ENCODE peak calls at places on chromosomes 2 and 18, in four cellular contexts. One of them, this sample, is unnamed.

GRCh38 chr2:23135481-23136100 is 249.4 kb upstream of the KLHL29 start:
- DNase-seq in H1: peak; percentile 43
- DNase-seq in SK-N-SH: no peak
- DNase-seq in HepG2: no peak
- DNase-seq in this sample: no peak

GRCh38 chr2:155842103-155842502 is 490.4 kb downstream of the NR4A2 start:
- DNase-seq in H1: no peak
- DNase-seq in SK-N-SH: no peak
- DNase-seq in HepG2: no peak
- DNase-seq in this sample: no peak

GRCh38 chr18:37160038-37160745 is 331.3 kb downstream of the KIAA1328 start:
- DNase-seq in H1: no peak
- DNase-seq in SK-N-SH: no peak
- DNase-seq in HepG2: peak; percentile 8
- DNase-seq in this sample: no peak

GRCh38 chr2:144370937-144371584 is 148.9 kb downstream of the ZEB2 start:
- DNase-seq in H1: no peak
- DNase-seq in SK-N-SH: no peak
- DNase-seq in HepG2: peak; percentile 40
- DNase-seq in this sample: no peak

GRCh38 chr2:218879881-218880748 is 537 bp upstream of the WNT10A start:
- DNase-seq in H1: peak; percentile 67
- DNase-seq in SK-N-SH: peak; percentile 74
- DNase-seq in HepG2: no peak
- DNase-seq in this sample: no peak

GRCh38 chr2:219178377-219179175 is 501 bp downstream of the RETREG2 start:
- DNase-seq in H1: peak; percentile 64
- DNase-seq in SK-N-SH: peak; percentile 81
- DNase-seq in HepG2: no peak
- DNase-seq in this sample: no peak

GRCh38 chr18:58338961-58339722 is 289.7 kb downstream of the ALPK2 start:
- DNase-seq in H1: peak; percentile 61
- DNase-seq in SK-N-SH: no peak
- DNase-seq in HepG2: no peak
- DNase-seq in this sample: no peak

GRCh38 chr2:176291768-176292393 is 22.6 kb downstream of the MTX2 start:
- DNase-seq in H1: no peak
- DNase-seq in SK-N-SH: no peak
- DNase-seq in HepG2: peak; percentile 25
- DNase-seq in this sample: no peak

GRCh38 chr2:89767581-89768435 is 1076.3 kb downstream of the RPIA start:
- DNase-seq in H1: no peak
- DNase-seq in SK-N-SH: peak; percentile 8
- DNase-seq in HepG2: no peak
- DNase-seq in this sample: no peak

GRCh38 chr18:35024965-35025364 is 16.2 kb upstream of the MAPRE2 start:
- DNase-seq in H1: no peak
- DNase-seq in SK-N-SH: no peak
- DNase-seq in HepG2: peak; percentile 13
- DNase-seq in this sample: no peak

GRCh38 chr18:43533371-43533770 is 256.1 kb upstream of the SYT4 start:
- DNase-seq in H1: no peak
- DNase-seq in SK-N-SH: no peak
- DNase-seq in HepG2: no peak
- DNase-seq in this sample: no peak

GRCh38 chr2:102736607-102737409 is 25.0 kb upstream of the TMEM182 start:
- DNase-seq in H1: peak; percentile 91
- DNase-seq in SK-N-SH: peak; percentile 94
- DNase-seq in HepG2: peak; percentile 80
- DNase-seq in this sample: peak; percentile 69

GRCh38 chr2:235008584-235009044 is 56.8 kb downstream of the SH3BP4 start:
- DNase-seq in H1: no peak
- DNase-seq in SK-N-SH: no peak
- DNase-seq in HepG2: peak; percentile 55
- DNase-seq in this sample: peak; percentile 19

GRCh38 chr2:108916397-108917077 is 72.5 kb downstream of the EDAR start:
- DNase-seq in H1: no peak
- DNase-seq in SK-N-SH: peak; percentile 5
- DNase-seq in HepG2: no peak
- DNase-seq in this sample: no peak

GRCh38 chr2:143939976-143940375 is 579.9 kb downstream of the ZEB2 start:
- DNase-seq in H1: no peak
- DNase-seq in SK-N-SH: no peak
- DNase-seq in HepG2: no peak
- DNase-seq in this sample: no peak

GRCh38 chr2:236086971-236087465 is 81.2 kb downstream of the GBX2 start:
- DNase-seq in H1: peak; percentile 63
- DNase-seq in SK-N-SH: no peak
- DNase-seq in HepG2: no peak
- DNase-seq in this sample: no peak

GRCh38 chr2:94875064-94875819 is 4.0 kb downstream of the TEKT4 start:
- DNase-seq in H1: no peak
- DNase-seq in SK-N-SH: peak; percentile 10
- DNase-seq in HepG2: no peak
- DNase-seq in this sample: no peak

GRCh38 chr2:219596954-219597551 is 604 bp upstream of the STK11IP start:
- DNase-seq in H1: no peak
- DNase-seq in SK-N-SH: peak; percentile 51
- DNase-seq in HepG2: peak; percentile 61
- DNase-seq in this sample: no peak

GRCh38 chr2:149167941-149168340 is 129.4 kb downstream of the LYPD6B start:
- DNase-seq in H1: no peak
- DNase-seq in SK-N-SH: no peak
- DNase-seq in HepG2: no peak
- DNase-seq in this sample: no peak

GRCh38 chr2:20919301-20919800 is 96.5 kb upstream of the LDAH start:
- DNase-seq in H1: no peak
- DNase-seq in SK-N-SH: no peak
- DNase-seq in HepG2: no peak
- DNase-seq in this sample: no peak

GRCh38 chr2:97911210-97911921 is 84.4 kb downstream of the TMEM131 start:
- DNase-seq in H1: no peak
- DNase-seq in SK-N-SH: no peak
- DNase-seq in HepG2: no peak
- DNase-seq in this sample: no peak

GRCh38 chr2:202178342-202178958 is 59.9 kb downstream of the SUMO1 start:
- DNase-seq in H1: peak; percentile 74
- DNase-seq in SK-N-SH: peak; percentile 68
- DNase-seq in HepG2: peak; percentile 58
- DNase-seq in this sample: peak; percentile 64

GRCh38 chr18:46271488-46271887 is 167.3 kb downstream of the HAUS1 start:
- DNase-seq in H1: no peak
- DNase-seq in SK-N-SH: no peak
- DNase-seq in HepG2: no peak
- DNase-seq in this sample: no peak

GRCh38 chr2:240561325-240561971 is 1.3 kb downstream of the DUSP28 start:
- DNase-seq in H1: peak; percentile 29
- DNase-seq in SK-N-SH: no peak
- DNase-seq in HepG2: no peak
- DNase-seq in this sample: peak; percentile 74

GRCh38 chr2:121205321-121205942 is 79.6 kb downstream of the TFCP2L1 start:
- DNase-seq in H1: no peak
- DNase-seq in SK-N-SH: peak; percentile 48
- DNase-seq in HepG2: no peak
- DNase-seq in this sample: no peak

GRCh38 chr2:21010813-21011439 is 32.9 kb downstream of the APOB start:
- DNase-seq in H1: no peak
- DNase-seq in SK-N-SH: no peak
- DNase-seq in HepG2: no peak
- DNase-seq in this sample: no peak

GRCh38 chr2:46485002-46485401 is 5.6 kb downstream of the TMEM247 start:
- DNase-seq in H1: no peak
- DNase-seq in SK-N-SH: no peak
- DNase-seq in HepG2: no peak
- DNase-seq in this sample: no peak

DNA sequence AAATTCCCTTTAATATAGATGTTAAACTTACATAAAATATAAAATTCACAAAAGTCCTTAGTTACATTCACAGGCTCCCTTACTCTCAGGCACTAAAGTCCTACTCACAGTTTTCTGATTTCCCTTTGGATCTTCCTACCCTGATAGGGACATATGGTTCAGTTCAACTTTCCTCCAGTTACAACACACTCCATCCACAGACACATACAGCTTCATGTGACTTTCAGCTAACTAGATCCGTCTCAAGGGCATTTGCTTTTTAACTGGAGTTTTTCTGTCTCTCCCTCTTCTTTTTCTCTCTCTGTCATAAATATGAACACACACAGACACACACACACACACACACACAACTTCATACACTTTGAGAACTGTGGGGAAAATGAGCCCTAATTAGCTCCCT is 419.2 kb downstream of the LRP1B start:
- DNase-seq in H1: no peak
- DNase-seq in SK-N-SH: no peak
- DNase-seq in HepG2: no peak
- DNase-seq in this sample: no peak
- TF ChIP-seq JUND in H1: no peak
- TF ChIP-seq JUND in SK-N-SH: no peak
- TF ChIP-seq JUND in HepG2: no peak
- TF ChIP-seq JUND in this sample: no peak

GRCh38 chr2:79952561-79952960 is 352.0 kb downstream of the LRRTM1 start:
- DNase-seq in H1: no peak
- DNase-seq in SK-N-SH: no peak
- DNase-seq in HepG2: no peak
- DNase-seq in this sample: no peak
- TF ChIP-seq JUND in H1: no peak
- TF ChIP-seq JUND in SK-N-SH: no peak
- TF ChIP-seq JUND in HepG2: no peak
- TF ChIP-seq JUND in this sample: no peak

GRCh38 chr18:39487932-39488331 is 1922.3 kb upstream of the CELF4 start:
- DNase-seq in H1: no peak
- DNase-seq in SK-N-SH: no peak
- DNase-seq in HepG2: no peak
- DNase-seq in this sample: no peak

GRCh38 chr18:39485696-39486095 is 1920.1 kb upstream of the CELF4 start:
- DNase-seq in H1: no peak
- DNase-seq in SK-N-SH: peak; percentile 19
- DNase-seq in HepG2: no peak
- DNase-seq in this sample: no peak

GRCh38 chr18:39489426-39489825 is 1923.8 kb upstream of the CELF4 start:
- DNase-seq in H1: no peak
- DNase-seq in SK-N-SH: no peak
- DNase-seq in HepG2: no peak
- DNase-seq in this sample: no peak

GRCh38 chr18:39481281-39481680 is 1915.7 kb upstream of the CELF4 start:
- DNase-seq in H1: no peak
- DNase-seq in SK-N-SH: no peak
- DNase-seq in HepG2: no peak
- DNase-seq in this sample: no peak

GRCh38 chr18:39486268-39486667 is 1920.7 kb upstream of the CELF4 start:
- DNase-seq in H1: no peak
- DNase-seq in SK-N-SH: no peak
- DNase-seq in HepG2: no peak
- DNase-seq in this sample: no peak
- TF ChIP-seq JUND in H1: no peak
- TF ChIP-seq JUND in SK-N-SH: no peak
- TF ChIP-seq JUND in HepG2: no peak
- TF ChIP-seq JUND in this sample: no peak

GRCh38 chr2:230578106-230578505 is 134.5 kb upstream of the CAB39 start:
- DNase-seq in H1: no peak
- DNase-seq in SK-N-SH: no peak
- DNase-seq in HepG2: no peak
- DNase-seq in this sample: no peak

GRCh38 chr2:230583593-230583992 is 129.0 kb upstream of the CAB39 start:
- DNase-seq in H1: no peak
- DNase-seq in SK-N-SH: no peak
- DNase-seq in HepG2: no peak
- DNase-seq in this sample: no peak

GRCh38 chr2:230586328-230586982 is 126.2 kb upstream of the CAB39 start:
- DNase-seq in H1: no peak
- DNase-seq in SK-N-SH: no peak
- DNase-seq in HepG2: no peak
- DNase-seq in this sample: no peak

GRCh38 chr2:230582851-230583283 is 129.8 kb upstream of the CAB39 start:
- DNase-seq in H1: no peak
- DNase-seq in SK-N-SH: no peak
- DNase-seq in HepG2: no peak
- DNase-seq in this sample: no peak
- TF ChIP-seq JUND in H1: no peak
- TF ChIP-seq JUND in SK-N-SH: no peak
- TF ChIP-seq JUND in HepG2: no peak
- TF ChIP-seq JUND in this sample: no peak

GRCh38 chr2:147869934-147870333 is 25.1 kb downstream of the ACVR2A start:
- DNase-seq in H1: no peak
- DNase-seq in SK-N-SH: no peak
- DNase-seq in HepG2: no peak
- DNase-seq in this sample: no peak
- TF ChIP-seq JUND in H1: no peak
- TF ChIP-seq JUND in SK-N-SH: no peak
- TF ChIP-seq JUND in HepG2: no peak
- TF ChIP-seq JUND in this sample: no peak

GRCh38 chr2:136351684-136352083 is 233.7 kb upstream of the CXCR4 start:
- DNase-seq in H1: no peak
- DNase-seq in SK-N-SH: no peak
- DNase-seq in HepG2: no peak
- DNase-seq in this sample: no peak
- TF ChIP-seq JUND in H1: no peak
- TF ChIP-seq JUND in SK-N-SH: no peak
- TF ChIP-seq JUND in HepG2: no peak
- TF ChIP-seq JUND in this sample: no peak

DNA sequence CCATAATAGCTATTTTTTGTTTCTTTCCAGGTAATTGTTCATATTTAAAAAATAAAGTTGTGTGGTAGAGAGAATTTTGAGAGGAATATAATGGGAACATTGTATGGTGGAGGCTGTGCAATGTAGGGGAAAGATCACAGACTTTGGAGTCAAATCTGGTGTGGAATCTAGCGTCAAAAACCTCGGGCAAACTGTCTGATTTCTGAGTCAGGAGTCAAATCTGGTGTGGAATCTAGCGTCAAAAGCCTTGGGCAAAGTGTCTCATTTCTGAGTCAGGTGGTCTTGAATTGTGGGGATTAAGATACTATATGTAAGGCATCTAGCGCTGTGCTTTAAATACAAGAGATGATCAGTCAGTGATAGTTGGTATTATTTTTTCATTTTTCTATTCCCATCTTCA is 5.1 kb downstream of the PTPN4 start:
- DNase-seq in H1: no peak
- DNase-seq in SK-N-SH: no peak
- DNase-seq in HepG2: peak; percentile 48
- DNase-seq in this sample: no peak
- TF ChIP-seq JUND in H1: no peak
- TF ChIP-seq JUND in SK-N-SH: no peak
- TF ChIP-seq JUND in HepG2: no peak
- TF ChIP-seq JUND in this sample: no peak

This sample was measured in T47D.